ENCODE peak calls at places on chromosome 21, in nine cellular contexts. H, P, N, S, U, R, Q, O and X are unnamed samples.

GRCh38 chr21:41751621-41752020 is 15.2 kb downstream of the RIPK4 start:
- DNase-seq in H (no peak), P (no peak), N (no peak), S (no peak), U (peak), R (no peak), Q (no peak), O (no peak), X (no peak)

GRCh38 chr21:36654341-36654740 is 44.6 kb upstream of the SIM2 start:
- DNase-seq in H (no peak), P (no peak), N (no peak), S (no peak), U (no peak), R (peak), Q (no peak), O (no peak), X (no peak)

GRCh38 chr21:20031807-20032206 is 966.4 kb upstream of the NCAM2 start:
- DNase-seq in H (no peak), P (no peak), N (no peak), S (no peak), U (no peak), R (no peak), Q (no peak), O (no peak), X (no peak)

GRCh38 chr21:34129971-34130597 is 56.7 kb downstream of the MRPS6 start:
- DNase-seq in H (peak), P (no peak), N (no peak), S (no peak), U (no peak), R (peak), Q (no peak), O (peak), X (no peak)

GRCh38 chr21:35150562-35151226 is 101.6 kb upstream of the RUNX1 start:
- DNase-seq in H (no peak), P (no peak), N (no peak), S (no peak), U (no peak), R (peak), Q (no peak), O (no peak), X (no peak)

GRCh38 chr21:17688912-17689874 is 76.5 kb upstream of the BTG3 start:
- DNase-seq in H (peak), P (no peak), N (no peak), S (peak), U (peak), R (peak), Q (peak), O (peak), X (no peak)

GRCh38 chr21:36169465-36170128 is 13.0 kb downstream of the DOP1B start:
- DNase-seq in H (no peak), P (no peak), N (no peak), S (no peak), U (no peak), R (no peak), Q (no peak), O (no peak), X (no peak)

GRCh38 chr21:31886896-31887595 is 14.2 kb downstream of the HUNK start:
- DNase-seq in H (no peak), P (no peak), N (no peak), S (no peak), U (no peak), R (no peak), Q (no peak), O (no peak), X (no peak)

GRCh38 chr21:38660333-38661295 is 145.1 kb upstream of the ETS2 start:
- DNase-seq in H (peak), P (no peak), N (no peak), S (no peak), U (no peak), R (no peak), Q (no peak), O (no peak), X (no peak)

GRCh38 chr21:39581414-39581813 is 31.3 kb upstream of the B3GALT5 start:
- DNase-seq in H (no peak), P (no peak), N (no peak), S (no peak), U (no peak), R (no peak), Q (no peak), O (peak), X (no peak)

GRCh38 chr21:14120091-14120734 is 90.5 kb downstream of the LIPI start:
- DNase-seq in H (peak), P (no peak), N (no peak), S (no peak), U (peak), R (peak), Q (no peak), O (peak), X (peak)

GRCh38 chr21:33254766-33255165 is 11.4 kb upstream of the IL10RB start:
- DNase-seq in H (no peak), P (no peak), N (no peak), S (no peak), U (no peak), R (no peak), Q (no peak), O (no peak), X (no peak)

GRCh38 chr21:44695641-44696040 is 1.3 kb upstream of the KRTAP10-12 start:
- DNase-seq in H (no peak), P (no peak), N (no peak), S (no peak), U (no peak), R (no peak), Q (no peak), O (no peak), X (no peak)

GRCh38 chr21:44800103-44800502 is 1.5 kb downstream of the UBE2G2 start:
- DNase-seq in H (no peak), P (no peak), N (no peak), S (no peak), U (peak), R (no peak), Q (no peak), O (no peak), X (no peak)

GRCh38 chr21:42245348-42246185 is 26.6 kb downstream of the ABCG1 start:
- DNase-seq in H (peak), P (no peak), N (no peak), S (no peak), U (no peak), R (no peak), Q (no peak), O (no peak), X (no peak)

GRCh38 chr21:31543191-31543590 is 116.3 kb upstream of the SOD1 start:
- DNase-seq in H (no peak), P (no peak), N (no peak), S (no peak), U (no peak), R (no peak), Q (no peak), O (no peak), X (no peak)

GRCh38 chr21:41940431-41940830 is 13.4 kb downstream of the C2CD2 start:
- DNase-seq in H (no peak), P (no peak), N (no peak), S (no peak), U (no peak), R (no peak), Q (no peak), O (no peak), X (no peak)

GRCh38 chr21:20882462-20883415 is 115.5 kb upstream of the NCAM2 start:
- DNase-seq in H (peak), P (no peak), N (no peak), S (no peak), U (no peak), R (peak), Q (no peak), O (no peak), X (peak)

GRCh38 chr21:16454371-16454770 is 724.6 kb downstream of the USP25 start:
- DNase-seq in H (no peak), P (no peak), N (no peak), S (no peak), U (no peak), R (no peak), Q (no peak), O (no peak), X (no peak)

GRCh38 chr21:41777934-41778815 is 11.3 kb upstream of the RIPK4 start:
- DNase-seq in H (peak), P (peak), N (no peak), S (no peak), U (peak), R (peak), Q (no peak), O (no peak), X (peak)

GRCh38 chr21:44766818-44767354 is 34.7 kb downstream of the UBE2G2 start:
- DNase-seq in H (no peak), P (no peak), N (no peak), S (no peak), U (no peak), R (no peak), Q (no peak), O (no peak), X (no peak)

GRCh38 chr21:38956791-38957571 is 151.3 kb downstream of the ETS2 start:
- DNase-seq in H (peak), P (no peak), N (no peak), S (no peak), U (peak), R (no peak), Q (no peak), O (no peak), X (no peak)

GRCh38 chr21:26844258-26845065 is 747 bp downstream of the ADAMTS1 start:
- DNase-seq in H (no peak), P (no peak), N (no peak), S (no peak), U (no peak), R (peak), Q (no peak), O (no peak), X (no peak)

GRCh38 chr21:43792406-43792805 is 3.0 kb downstream of the RRP1 start:
- DNase-seq in H (no peak), P (no peak), N (no peak), S (no peak), U (no peak), R (no peak), Q (no peak), O (no peak), X (no peak)

GRCh38 chr21:42820513-42821465 is 58.5 kb downstream of the WDR4 start:
- DNase-seq in H (no peak), P (no peak), N (no peak), S (no peak), U (peak), R (no peak), Q (no peak), O (no peak), X (no peak)

GRCh38 chr21:45801129-45801735 is 157.7 kb downstream of the PCBP3 start:
- DNase-seq in H (no peak), P (no peak), N (no peak), S (no peak), U (no peak), R (no peak), Q (no peak), O (no peak), X (no peak)

GRCh38 chr21:35102488-35103407 is 53.6 kb upstream of the RUNX1 start:
- DNase-seq in H (no peak), P (no peak), N (no peak), S (peak), U (no peak), R (no peak), Q (no peak), O (no peak), X (no peak)

GRCh38 chr21:42525228-42525604 is 11.6 kb downstream of the SLC37A1 start:
- DNase-seq in H (no peak), P (no peak), N (no peak), S (no peak), U (no peak), R (no peak), Q (no peak), O (no peak), X (no peak)

GRCh38 chr21:31236528-31236927 is 107.5 kb downstream of the TIAM1 start:
- DNase-seq in H (no peak), P (no peak), N (no peak), S (no peak), U (no peak), R (peak), Q (no peak), O (no peak), X (no peak)